ENCODE peak calls at places on chromosome 5, in eight cellular contexts. M is CD8-positive, alpha-beta memory T cell; E is RPMI7951; K is heart left ventricle; P is non-pigmented ciliary epithelial cell; L is activated CD4-positive, CD25-positive, alpha-beta regulatory T cell treated with anti-CD3 and anti-CD28 coated beads, Interleukin-2, amount 50 U/mL, for 72 hours; W is OCI-M1; C is heart right ventricle. F is an unnamed sample.

GRCh38 chr5:5487961-5488360 is 65.5 kb downstream of the ICE1 start:
- DNase-seq in M (no peak), E (no peak), K (no peak), P (no peak), L (no peak), W (no peak), C (no peak), F (no peak)

GRCh38 chr5:5018560-5018935 is 121.6 kb upstream of the ADAMTS16 start:
- DNase-seq in M (no peak), E (peak), K (no peak), P (no peak), L (no peak), W (no peak), C (no peak), F (no peak)

GRCh38 chr5:6535594-6535993 is 86.9 kb downstream of the UBE2QL1 start:
- DNase-seq in M (no peak), E (no peak), K (no peak), P (no peak), L (no peak), W (no peak), C (no peak), F (no peak)

GRCh38 chr5:173864126-173865075 is 23.7 kb upstream of the CPEB4 start:
- DNase-seq in M (no peak), E (no peak), K (peak), P (no peak), L (no peak), W (no peak), C (peak), F (no peak)

GRCh38 chr5:133155326-133155969 is 103.6 kb downstream of the HSPA4 start:
- DNase-seq in M (no peak), E (no peak), K (no peak), P (no peak), L (no peak), W (no peak), C (no peak), F (no peak)

GRCh38 chr5:114010362-114010761 is 351.5 kb upstream of the KCNN2 start:
- DNase-seq in M (no peak), E (peak), K (no peak), P (peak), L (no peak), W (no peak), C (no peak), F (no peak)

GRCh38 chr5:131630208-131630962 is 4.6 kb downstream of the RAPGEF6 start:
- DNase-seq in M (no peak), E (no peak), K (no peak), P (no peak), L (no peak), W (peak), C (no peak), F (no peak)

GRCh38 chr5:76867027-76867426 is 17.2 kb downstream of the S100Z start:
- DNase-seq in M (no peak), E (peak), K (no peak), P (no peak), L (no peak), W (no peak), C (no peak), F (no peak)

GRCh38 chr5:111454198-111454606 is 58.1 kb downstream of the STARD4 start:
- DNase-seq in M (no peak), E (peak), K (no peak), P (peak), L (no peak), W (no peak), C (no peak), F (no peak)

GRCh38 chr5:76283670-76284069 is 119.4 kb upstream of the IQGAP2 start:
- DNase-seq in M (no peak), E (no peak), K (no peak), P (no peak), L (no peak), W (no peak), C (no peak), F (no peak)

GRCh38 chr5:139383993-139384590 is 995 bp upstream of the SLC23A1 start:
- DNase-seq in M (no peak), E (no peak), K (peak), P (no peak), L (no peak), W (no peak), C (no peak), F (no peak)

GRCh38 chr5:94807985-94808384 is 189.5 kb downstream of the SLF1 start:
- DNase-seq in M (no peak), E (no peak), K (no peak), P (no peak), L (no peak), W (no peak), C (no peak), F (no peak)

F was measured in midbrain.